ENCODE peak calls at places on chromosomes 6 and 20, in four cellular contexts. T is activated gamma-delta T cell treated with Interleukin-2 at 50 U/mL for 16 hours, A is NCI-H1092 treated with DMSO at 0.1 percent for 48 hours, F is glutamatergic neuron. V is an unnamed sample.

GRCh38 chr6:96700931-96701330 is 136.3 kb downstream of the GPR63 start:
- DNase-seq in F (no peak), A (no peak), T (no peak), V (no peak)

GRCh38 chr6:18053071-18053475 is 65.6 kb upstream of the KIF13A start:
- DNase-seq in T (no peak), A (no peak), F (no peak), V (no peak)

GRCh38 chr6:90468080-90468479 is 118.8 kb downstream of the MAP3K7 start:
- DNase-seq in F (no peak), T (no peak), A (no peak), V (no peak)

GRCh38 chr6:170125447-170126300 is 165.2 kb downstream of the DLL1 start:
- DNase-seq in A (no peak), T (no peak), F (no peak), V (no peak)

GRCh38 chr20:25197173-25197869 is 1.8 kb downstream of the ENTPD6 start:
- DNase-seq in A (no peak), T (no peak), F (no peak), V (no peak)

GRCh38 chr6:158409451-158409850 is 97.2 kb downstream of the TULP4 start:
- DNase-seq in A (no peak), T (no peak), F (no peak), V (no peak)

GRCh38 chr6:26043389-26044139 is 43.7 kb upstream of the HFE start:
- DNase-seq in A (no peak), F (no peak), T (peak), V (peak)

GRCh38 chr20:16020971-16021370 is 552.3 kb downstream of the KIF16B start:
- DNase-seq in F (no peak), T (no peak), A (no peak), V (no peak)

GRCh38 chr20:54539521-54540046 is 64.2 kb downstream of the DOK5 start:
- DNase-seq in A (no peak), F (no peak), T (no peak), V (no peak)

GRCh38 chr20:53678990-53679596 is 85.5 kb upstream of the ZNF217 start:
- DNase-seq in F (no peak), T (no peak), A (no peak), V (no peak)

GRCh38 chr6:128511518-128511917 is 8.9 kb downstream of the PTPRK start:
- DNase-seq in F (no peak), A (no peak), T (no peak), V (no peak)

GRCh38 chr20:25496968-25497401 is 88.3 kb downstream of the NINL start:
- DNase-seq in F (no peak), A (no peak), T (no peak), V (no peak)

GRCh38 chr20:59939052-59939878 is 840 bp downstream of the PPP1R3D start:
- DNase-seq in F (peak), A (no peak), T (peak), V (peak)

GRCh38 chr6:143135797-143136561 is 75.3 kb downstream of the AIG1 start:
- DNase-seq in A (no peak), T (no peak), F (no peak), V (no peak)

GRCh38 chr20:37190354-37190753 is 11.0 kb upstream of the MROH8 start:
- DNase-seq in A (no peak), T (no peak), F (no peak), V (no peak)

GRCh38 chr6:157034433-157035230 is 257.5 kb downstream of the ARID1B start:
- DNase-seq in T (no peak), A (peak), F (no peak), V (no peak)

GRCh38 chr6:166586424-166587156 is at the start of gene RAMACL:
- DNase-seq in F (no peak), A (no peak), T (peak), V (no peak)

V was measured in C1 segment of cervical spinal cord.